ENCODE peak calls at places on chromosomes 5 and 9, in four cellular contexts. One of them, this sample, is unnamed.

GRCh38 chr9:5893134-5893505 is 2.4 kb downstream of the MLANA start:
- DNase-seq in psoas muscle: no peak
- DNase-seq in CD8-positive, alpha-beta T cell: no peak
- DNase-seq in AG10803: no peak
- DNase-seq in this sample: no peak

GRCh38 chr9:122336189-122336588 is 34.6 kb upstream of the PTGS1 start:
- DNase-seq in psoas muscle: no peak
- DNase-seq in CD8-positive, alpha-beta T cell: no peak
- DNase-seq in AG10803: no peak
- DNase-seq in this sample: no peak

GRCh38 chr5:73321757-73322452 is 126.7 kb downstream of the FOXD1 start:
- DNase-seq in psoas muscle: no peak
- DNase-seq in CD8-positive, alpha-beta T cell: no peak
- DNase-seq in AG10803: peak
- DNase-seq in this sample: peak

GRCh38 chr5:171635846-171636245 is 149.8 kb upstream of the SMIM23 start:
- DNase-seq in psoas muscle: no peak
- DNase-seq in CD8-positive, alpha-beta T cell: no peak
- DNase-seq in AG10803: no peak
- DNase-seq in this sample: no peak

GRCh38 chr5:100846722-100847121 is 56.4 kb downstream of the ST8SIA4 start:
- DNase-seq in psoas muscle: no peak
- DNase-seq in CD8-positive, alpha-beta T cell: no peak
- DNase-seq in AG10803: no peak
- DNase-seq in this sample: peak

GRCh38 chr9:22037954-22038690 is 29.0 kb upstream of the CDKN2B start:
- DNase-seq in psoas muscle: no peak
- DNase-seq in CD8-positive, alpha-beta T cell: no peak
- DNase-seq in AG10803: peak
- DNase-seq in this sample: peak

GRCh38 chr5:109692011-109692410 is 2.3 kb downstream of the MAN2A1 start:
- DNase-seq in psoas muscle: no peak
- DNase-seq in CD8-positive, alpha-beta T cell: no peak
- DNase-seq in AG10803: peak
- DNase-seq in this sample: peak

GRCh38 chr9:35728041-35728971 is 3.7 kb downstream of the TLN1 start:
- DNase-seq in psoas muscle: peak
- DNase-seq in CD8-positive, alpha-beta T cell: no peak
- DNase-seq in AG10803: peak
- DNase-seq in this sample: peak

GRCh38 chr9:76351006-76351405 is 43.2 kb downstream of the RFK start:
- DNase-seq in psoas muscle: no peak
- DNase-seq in CD8-positive, alpha-beta T cell: no peak
- DNase-seq in AG10803: no peak
- DNase-seq in this sample: no peak

GRCh38 chr9:134313470-134313869 is 12.8 kb upstream of the RXRA start:
- DNase-seq in psoas muscle: no peak
- DNase-seq in CD8-positive, alpha-beta T cell: no peak
- DNase-seq in AG10803: no peak
- DNase-seq in this sample: no peak

GRCh38 chr5:8683528-8683927 is 814.6 kb downstream of the MTRR start:
- DNase-seq in psoas muscle: no peak
- DNase-seq in CD8-positive, alpha-beta T cell: no peak
- DNase-seq in AG10803: no peak
- DNase-seq in this sample: no peak

GRCh38 chr5:8682381-8682780 is 813.4 kb downstream of the MTRR start:
- DNase-seq in psoas muscle: no peak
- DNase-seq in CD8-positive, alpha-beta T cell: no peak
- DNase-seq in AG10803: no peak
- DNase-seq in this sample: no peak

GRCh38 chr5:8689773-8690172 is 820.8 kb downstream of the MTRR start:
- DNase-seq in psoas muscle: no peak
- DNase-seq in CD8-positive, alpha-beta T cell: no peak
- DNase-seq in AG10803: no peak
- DNase-seq in this sample: no peak

GRCh38 chr5:8685704-8686103 is 816.8 kb downstream of the MTRR start:
- DNase-seq in psoas muscle: no peak
- DNase-seq in CD8-positive, alpha-beta T cell: no peak
- DNase-seq in AG10803: no peak
- DNase-seq in this sample: no peak

DNA sequence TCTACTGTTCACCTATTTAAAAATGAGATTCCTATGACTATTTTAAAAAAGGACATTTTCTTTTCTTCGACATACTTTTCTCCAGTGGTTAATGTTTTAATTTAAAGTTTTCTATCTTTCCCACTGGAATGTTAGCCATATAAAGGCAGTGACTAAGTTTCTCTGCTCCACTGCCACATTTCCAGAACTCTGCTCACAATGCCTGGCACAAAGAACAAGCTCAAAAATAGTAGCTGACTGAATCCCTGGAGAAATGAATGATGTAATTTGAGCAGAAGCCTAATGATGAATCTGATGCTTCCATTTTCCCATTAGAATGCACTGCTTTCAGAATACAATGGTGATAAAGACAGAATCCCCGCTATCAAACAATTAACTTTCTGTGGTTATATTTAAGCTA is 817.8 kb downstream of the MTRR start:
- DNase-seq in psoas muscle: no peak
- DNase-seq in CD8-positive, alpha-beta T cell: no peak
- DNase-seq in AG10803: peak
- DNase-seq in this sample: peak
- H3K4me3 ChIP-seq in psoas muscle: no peak
- H3K4me3 ChIP-seq in CD8-positive, alpha-beta T cell: no peak
- H3K4me3 ChIP-seq in AG10803: no peak
- H3K4me3 ChIP-seq in this sample: no peak

DNA sequence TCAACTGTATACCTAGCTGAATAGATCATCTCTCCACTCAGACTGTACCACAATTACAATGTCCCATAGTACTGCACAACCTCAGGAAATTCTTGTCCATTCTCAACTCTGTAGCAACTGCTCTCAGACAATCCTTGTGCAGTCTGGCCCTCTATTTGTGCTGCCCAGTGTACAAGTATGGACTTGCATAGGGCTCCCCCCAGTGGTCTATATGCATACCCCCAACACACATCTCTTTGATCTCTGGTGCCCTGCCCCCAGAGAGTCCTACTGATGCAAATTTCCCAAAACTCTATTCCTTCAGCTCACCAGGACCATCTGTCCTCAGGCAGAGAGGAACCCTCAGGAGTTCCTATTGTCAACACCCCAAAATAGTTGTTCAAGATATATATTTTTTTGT is 205.3 kb downstream of the SLCO4C1 start:
- DNase-seq in psoas muscle: no peak
- DNase-seq in CD8-positive, alpha-beta T cell: no peak
- DNase-seq in AG10803: no peak
- DNase-seq in this sample: no peak
- TF ChIP-seq CTCF in psoas muscle: no peak
- TF ChIP-seq CTCF in CD8-positive, alpha-beta T cell: no peak
- TF ChIP-seq CTCF in AG10803: no peak
- TF ChIP-seq CTCF in this sample: no peak

GRCh38 chr5:143031781-143032724 is 261.9 kb downstream of the ARHGAP26 start:
- DNase-seq in psoas muscle: no peak
- DNase-seq in CD8-positive, alpha-beta T cell: no peak
- DNase-seq in AG10803: no peak
- DNase-seq in this sample: no peak

GRCh38 chr5:143029293-143029692 is 259.1 kb downstream of the ARHGAP26 start:
- DNase-seq in psoas muscle: no peak
- DNase-seq in CD8-positive, alpha-beta T cell: no peak
- DNase-seq in AG10803: no peak
- DNase-seq in this sample: no peak

GRCh38 chr5:143026380-143026779 is 256.2 kb downstream of the ARHGAP26 start:
- DNase-seq in psoas muscle: no peak
- DNase-seq in CD8-positive, alpha-beta T cell: no peak
- DNase-seq in AG10803: no peak
- DNase-seq in this sample: no peak

GRCh38 chr5:143033535-143034260 is 263.5 kb downstream of the ARHGAP26 start:
- DNase-seq in psoas muscle: no peak
- DNase-seq in CD8-positive, alpha-beta T cell: no peak
- DNase-seq in AG10803: peak
- DNase-seq in this sample: peak

DNA sequence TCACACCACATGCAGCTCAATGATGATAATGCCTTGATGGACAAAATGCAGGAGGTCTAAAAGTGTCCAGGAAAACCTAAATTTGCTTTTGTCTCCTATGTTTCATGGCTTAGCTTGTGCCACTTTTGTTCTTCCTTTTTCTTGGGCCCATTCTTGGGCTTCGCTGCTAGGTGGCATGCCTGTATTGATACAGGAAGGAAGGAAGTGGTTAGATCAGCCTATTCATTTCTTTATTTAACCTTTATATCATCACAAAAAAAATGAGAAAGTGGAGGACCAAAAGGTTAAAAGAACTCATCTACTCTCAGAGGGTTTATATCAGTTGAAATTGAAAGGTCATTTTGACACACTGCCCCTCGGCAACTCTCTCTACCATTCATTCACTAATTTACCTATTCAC is 260.2 kb downstream of the ARHGAP26 start:
- DNase-seq in psoas muscle: no peak
- DNase-seq in CD8-positive, alpha-beta T cell: no peak
- DNase-seq in AG10803: no peak
- DNase-seq in this sample: no peak
- H3K4me3 ChIP-seq in psoas muscle: no peak
- H3K4me3 ChIP-seq in CD8-positive, alpha-beta T cell: no peak
- H3K4me3 ChIP-seq in AG10803: no peak
- H3K4me3 ChIP-seq in this sample: no peak

GRCh38 chr5:127275641-127276193 is 14.9 kb upstream of the MEGF10 start:
- DNase-seq in psoas muscle: no peak
- DNase-seq in CD8-positive, alpha-beta T cell: no peak
- DNase-seq in AG10803: no peak
- DNase-seq in this sample: no peak

GRCh38 chr5:127281609-127282008 is 9.0 kb upstream of the MEGF10 start:
- DNase-seq in psoas muscle: no peak
- DNase-seq in CD8-positive, alpha-beta T cell: no peak
- DNase-seq in AG10803: no peak
- DNase-seq in this sample: no peak

DNA sequence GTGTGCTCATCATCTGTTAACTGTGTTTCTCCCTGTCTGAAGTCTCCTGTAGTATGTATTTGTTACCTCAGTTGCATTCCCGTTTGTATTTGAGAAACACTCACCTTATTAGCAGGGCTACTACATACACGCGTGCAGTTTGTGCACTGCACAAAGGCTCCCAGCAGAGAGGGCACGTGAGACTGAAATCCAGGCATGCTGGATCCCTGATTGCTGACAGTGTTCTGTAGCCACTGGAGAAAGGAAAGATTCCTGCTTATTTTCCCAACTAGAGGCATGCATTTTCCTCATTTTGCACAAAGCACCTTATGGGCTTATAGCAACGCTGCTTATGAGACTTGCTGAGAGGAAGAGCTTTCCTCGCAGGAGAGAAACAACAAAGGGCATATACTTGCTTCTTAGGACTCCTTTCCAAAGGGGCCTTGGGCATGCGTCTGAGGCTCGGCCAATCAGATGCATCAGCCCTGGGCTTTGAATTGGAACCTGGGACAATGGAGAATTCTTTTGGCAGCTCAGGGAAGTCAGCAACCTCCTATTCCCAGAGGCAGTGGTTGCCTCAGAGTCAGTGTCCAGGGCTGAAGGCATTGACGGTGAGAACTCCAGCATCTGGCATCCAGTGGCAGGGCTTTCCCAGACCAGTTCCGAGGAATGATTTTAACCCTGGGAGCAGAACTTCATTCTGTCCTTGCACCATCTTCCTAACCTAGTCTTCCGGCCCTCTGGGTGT is 9.9 kb upstream of the MEGF10 start:
- DNase-seq in psoas muscle: no peak
- DNase-seq in CD8-positive, alpha-beta T cell: no peak
- DNase-seq in AG10803: no peak
- DNase-seq in this sample: no peak
- TF ChIP-seq CTCF in psoas muscle: no peak
- TF ChIP-seq CTCF in CD8-positive, alpha-beta T cell: no peak
- TF ChIP-seq CTCF in AG10803: no peak
- TF ChIP-seq CTCF in this sample: peak

This sample was measured in fibroblast of mammary gland.